ENCODE peak calls at places on chromosomes 12 and 14, in six cellular contexts. One of them, this sample, is unnamed.

GRCh38 chr14:39383026-39383626 is 49.1 kb downstream of the FBXO33 start:
- DNase-seq in activated CD4-positive, alpha-beta T cell treated with anti-CD3 and anti-CD28 coated beads, Interleukin-2, amount 50 U/mL, for 1 hour: no peak
- DNase-seq in heart right ventricle: no peak
- DNase-seq in NCI-H2107: no peak
- DNase-seq in NCI-H1048: no peak
- DNase-seq in stimulated activated CD4-positive, alpha-beta T cell treated with anti-CD3 and anti-CD28 coated beads, Interleukin-1b, Interleukin-23, amount 100 ng/mL, for 24 hours: no peak
- DNase-seq in this sample: no peak

GRCh38 chr14:63563370-63564026 is 20.3 kb upstream of the PPP2R5E start:
- DNase-seq in activated CD4-positive, alpha-beta T cell treated with anti-CD3 and anti-CD28 coated beads, Interleukin-2, amount 50 U/mL, for 1 hour: no peak
- DNase-seq in heart right ventricle: no peak
- DNase-seq in NCI-H2107: no peak
- DNase-seq in NCI-H1048: no peak
- DNase-seq in stimulated activated CD4-positive, alpha-beta T cell treated with anti-CD3 and anti-CD28 coated beads, Interleukin-1b, Interleukin-23, amount 100 ng/mL, for 24 hours: no peak
- DNase-seq in this sample: no peak

GRCh38 chr14:63988579-63988978 is 135.8 kb downstream of the SYNE2 start:
- DNase-seq in activated CD4-positive, alpha-beta T cell treated with anti-CD3 and anti-CD28 coated beads, Interleukin-2, amount 50 U/mL, for 1 hour: no peak
- DNase-seq in heart right ventricle: no peak
- DNase-seq in NCI-H2107: no peak
- DNase-seq in NCI-H1048: no peak
- DNase-seq in stimulated activated CD4-positive, alpha-beta T cell treated with anti-CD3 and anti-CD28 coated beads, Interleukin-1b, Interleukin-23, amount 100 ng/mL, for 24 hours: no peak
- DNase-seq in this sample: no peak

GRCh38 chr12:54415223-54415929 is 3.7 kb downstream of the ITGA5 start:
- DNase-seq in activated CD4-positive, alpha-beta T cell treated with anti-CD3 and anti-CD28 coated beads, Interleukin-2, amount 50 U/mL, for 1 hour: no peak
- DNase-seq in heart right ventricle: no peak
- DNase-seq in NCI-H2107: no peak
- DNase-seq in NCI-H1048: no peak
- DNase-seq in stimulated activated CD4-positive, alpha-beta T cell treated with anti-CD3 and anti-CD28 coated beads, Interleukin-1b, Interleukin-23, amount 100 ng/mL, for 24 hours: no peak
- DNase-seq in this sample: no peak

GRCh38 chr12:43105426-43105981 is 446.5 kb downstream of the ADAMTS20 start:
- DNase-seq in activated CD4-positive, alpha-beta T cell treated with anti-CD3 and anti-CD28 coated beads, Interleukin-2, amount 50 U/mL, for 1 hour: no peak
- DNase-seq in heart right ventricle: no peak
- DNase-seq in NCI-H2107: no peak
- DNase-seq in NCI-H1048: no peak
- DNase-seq in stimulated activated CD4-positive, alpha-beta T cell treated with anti-CD3 and anti-CD28 coated beads, Interleukin-1b, Interleukin-23, amount 100 ng/mL, for 24 hours: no peak
- DNase-seq in this sample: no peak

GRCh38 chr12:108820700-108821406 is 36.5 kb downstream of the SSH1 start:
- DNase-seq in activated CD4-positive, alpha-beta T cell treated with anti-CD3 and anti-CD28 coated beads, Interleukin-2, amount 50 U/mL, for 1 hour: no peak
- DNase-seq in heart right ventricle: no peak
- DNase-seq in NCI-H2107: no peak
- DNase-seq in NCI-H1048: no peak
- DNase-seq in stimulated activated CD4-positive, alpha-beta T cell treated with anti-CD3 and anti-CD28 coated beads, Interleukin-1b, Interleukin-23, amount 100 ng/mL, for 24 hours: no peak
- DNase-seq in this sample: no peak

GRCh38 chr12:78271546-78271945 is 440.9 kb downstream of the NAV3 start:
- DNase-seq in activated CD4-positive, alpha-beta T cell treated with anti-CD3 and anti-CD28 coated beads, Interleukin-2, amount 50 U/mL, for 1 hour: no peak
- DNase-seq in heart right ventricle: no peak
- DNase-seq in NCI-H2107: no peak
- DNase-seq in NCI-H1048: no peak
- DNase-seq in stimulated activated CD4-positive, alpha-beta T cell treated with anti-CD3 and anti-CD28 coated beads, Interleukin-1b, Interleukin-23, amount 100 ng/mL, for 24 hours: no peak
- DNase-seq in this sample: no peak

GRCh38 chr12:57049890-57050289 is at the start of gene MYO1A:
- DNase-seq in activated CD4-positive, alpha-beta T cell treated with anti-CD3 and anti-CD28 coated beads, Interleukin-2, amount 50 U/mL, for 1 hour: no peak
- DNase-seq in heart right ventricle: no peak
- DNase-seq in NCI-H2107: no peak
- DNase-seq in NCI-H1048: no peak
- DNase-seq in stimulated activated CD4-positive, alpha-beta T cell treated with anti-CD3 and anti-CD28 coated beads, Interleukin-1b, Interleukin-23, amount 100 ng/mL, for 24 hours: no peak
- DNase-seq in this sample: no peak

GRCh38 chr12:20624718-20625117 is 70.4 kb upstream of the SLCO1C1 start:
- DNase-seq in activated CD4-positive, alpha-beta T cell treated with anti-CD3 and anti-CD28 coated beads, Interleukin-2, amount 50 U/mL, for 1 hour: no peak
- DNase-seq in heart right ventricle: no peak
- DNase-seq in NCI-H2107: no peak
- DNase-seq in NCI-H1048: no peak
- DNase-seq in stimulated activated CD4-positive, alpha-beta T cell treated with anti-CD3 and anti-CD28 coated beads, Interleukin-1b, Interleukin-23, amount 100 ng/mL, for 24 hours: no peak
- DNase-seq in this sample: no peak

GRCh38 chr12:51591020-51591901 is at the start of gene SCN8A:
- DNase-seq in activated CD4-positive, alpha-beta T cell treated with anti-CD3 and anti-CD28 coated beads, Interleukin-2, amount 50 U/mL, for 1 hour: peak
- DNase-seq in heart right ventricle: peak
- DNase-seq in NCI-H2107: no peak
- DNase-seq in NCI-H1048: no peak
- DNase-seq in stimulated activated CD4-positive, alpha-beta T cell treated with anti-CD3 and anti-CD28 coated beads, Interleukin-1b, Interleukin-23, amount 100 ng/mL, for 24 hours: peak
- DNase-seq in this sample: no peak

GRCh38 chr14:77301103-77301502 is 19.6 kb downstream of the POMT2 start:
- DNase-seq in activated CD4-positive, alpha-beta T cell treated with anti-CD3 and anti-CD28 coated beads, Interleukin-2, amount 50 U/mL, for 1 hour: peak
- DNase-seq in heart right ventricle: peak
- DNase-seq in NCI-H2107: peak
- DNase-seq in NCI-H1048: no peak
- DNase-seq in stimulated activated CD4-positive, alpha-beta T cell treated with anti-CD3 and anti-CD28 coated beads, Interleukin-1b, Interleukin-23, amount 100 ng/mL, for 24 hours: no peak
- DNase-seq in this sample: peak

GRCh38 chr14:61076531-61076930 is 95.5 kb downstream of the SLC38A6 start:
- DNase-seq in activated CD4-positive, alpha-beta T cell treated with anti-CD3 and anti-CD28 coated beads, Interleukin-2, amount 50 U/mL, for 1 hour: no peak
- DNase-seq in heart right ventricle: no peak
- DNase-seq in NCI-H2107: no peak
- DNase-seq in NCI-H1048: no peak
- DNase-seq in stimulated activated CD4-positive, alpha-beta T cell treated with anti-CD3 and anti-CD28 coated beads, Interleukin-1b, Interleukin-23, amount 100 ng/mL, for 24 hours: no peak
- DNase-seq in this sample: no peak

GRCh38 chr12:49332891-49333371 is 4.1 kb downstream of the C1QL4 start:
- DNase-seq in activated CD4-positive, alpha-beta T cell treated with anti-CD3 and anti-CD28 coated beads, Interleukin-2, amount 50 U/mL, for 1 hour: no peak
- DNase-seq in heart right ventricle: no peak
- DNase-seq in NCI-H2107: no peak
- DNase-seq in NCI-H1048: no peak
- DNase-seq in stimulated activated CD4-positive, alpha-beta T cell treated with anti-CD3 and anti-CD28 coated beads, Interleukin-1b, Interleukin-23, amount 100 ng/mL, for 24 hours: no peak
- DNase-seq in this sample: no peak

GRCh38 chr12:129401572-129401971 is 502.3 kb downstream of the TMEM132D start:
- DNase-seq in activated CD4-positive, alpha-beta T cell treated with anti-CD3 and anti-CD28 coated beads, Interleukin-2, amount 50 U/mL, for 1 hour: no peak
- DNase-seq in heart right ventricle: no peak
- DNase-seq in NCI-H2107: no peak
- DNase-seq in NCI-H1048: no peak
- DNase-seq in stimulated activated CD4-positive, alpha-beta T cell treated with anti-CD3 and anti-CD28 coated beads, Interleukin-1b, Interleukin-23, amount 100 ng/mL, for 24 hours: no peak
- DNase-seq in this sample: no peak

GRCh38 chr14:50920482-50921225 is 23.6 kb downstream of the PYGL start:
- DNase-seq in activated CD4-positive, alpha-beta T cell treated with anti-CD3 and anti-CD28 coated beads, Interleukin-2, amount 50 U/mL, for 1 hour: no peak
- DNase-seq in heart right ventricle: no peak
- DNase-seq in NCI-H2107: peak
- DNase-seq in NCI-H1048: no peak
- DNase-seq in stimulated activated CD4-positive, alpha-beta T cell treated with anti-CD3 and anti-CD28 coated beads, Interleukin-1b, Interleukin-23, amount 100 ng/mL, for 24 hours: no peak
- DNase-seq in this sample: no peak

GRCh38 chr14:67734675-67735074 is 33.0 kb downstream of the RDH12 start:
- DNase-seq in activated CD4-positive, alpha-beta T cell treated with anti-CD3 and anti-CD28 coated beads, Interleukin-2, amount 50 U/mL, for 1 hour: no peak
- DNase-seq in heart right ventricle: peak
- DNase-seq in NCI-H2107: no peak
- DNase-seq in NCI-H1048: no peak
- DNase-seq in stimulated activated CD4-positive, alpha-beta T cell treated with anti-CD3 and anti-CD28 coated beads, Interleukin-1b, Interleukin-23, amount 100 ng/mL, for 24 hours: no peak
- DNase-seq in this sample: no peak

GRCh38 chr12:93689076-93689834 is 12.1 kb downstream of the CRADD start:
- DNase-seq in activated CD4-positive, alpha-beta T cell treated with anti-CD3 and anti-CD28 coated beads, Interleukin-2, amount 50 U/mL, for 1 hour: no peak
- DNase-seq in heart right ventricle: no peak
- DNase-seq in NCI-H2107: no peak
- DNase-seq in NCI-H1048: no peak
- DNase-seq in stimulated activated CD4-positive, alpha-beta T cell treated with anti-CD3 and anti-CD28 coated beads, Interleukin-1b, Interleukin-23, amount 100 ng/mL, for 24 hours: no peak
- DNase-seq in this sample: no peak

GRCh38 chr14:35229495-35230089 is 62.6 kb upstream of the PSMA6 start:
- DNase-seq in activated CD4-positive, alpha-beta T cell treated with anti-CD3 and anti-CD28 coated beads, Interleukin-2, amount 50 U/mL, for 1 hour: no peak
- DNase-seq in heart right ventricle: no peak
- DNase-seq in NCI-H2107: no peak
- DNase-seq in NCI-H1048: no peak
- DNase-seq in stimulated activated CD4-positive, alpha-beta T cell treated with anti-CD3 and anti-CD28 coated beads, Interleukin-1b, Interleukin-23, amount 100 ng/mL, for 24 hours: no peak
- DNase-seq in this sample: no peak

GRCh38 chr12:111105294-111105693 is 184.9 kb upstream of the MYL2 start:
- DNase-seq in activated CD4-positive, alpha-beta T cell treated with anti-CD3 and anti-CD28 coated beads, Interleukin-2, amount 50 U/mL, for 1 hour: no peak
- DNase-seq in heart right ventricle: no peak
- DNase-seq in NCI-H2107: no peak
- DNase-seq in NCI-H1048: no peak
- DNase-seq in stimulated activated CD4-positive, alpha-beta T cell treated with anti-CD3 and anti-CD28 coated beads, Interleukin-1b, Interleukin-23, amount 100 ng/mL, for 24 hours: no peak
- DNase-seq in this sample: no peak

GRCh38 chr12:81077686-81078441 is at the start of gene ACSS3:
- DNase-seq in activated CD4-positive, alpha-beta T cell treated with anti-CD3 and anti-CD28 coated beads, Interleukin-2, amount 50 U/mL, for 1 hour: no peak
- DNase-seq in heart right ventricle: peak
- DNase-seq in NCI-H2107: peak
- DNase-seq in NCI-H1048: no peak
- DNase-seq in stimulated activated CD4-positive, alpha-beta T cell treated with anti-CD3 and anti-CD28 coated beads, Interleukin-1b, Interleukin-23, amount 100 ng/mL, for 24 hours: no peak
- DNase-seq in this sample: peak

GRCh38 chr12:70032076-70032475 is 207.0 kb downstream of the MYRFL start:
- DNase-seq in activated CD4-positive, alpha-beta T cell treated with anti-CD3 and anti-CD28 coated beads, Interleukin-2, amount 50 U/mL, for 1 hour: no peak
- DNase-seq in heart right ventricle: no peak
- DNase-seq in NCI-H2107: no peak
- DNase-seq in NCI-H1048: no peak
- DNase-seq in stimulated activated CD4-positive, alpha-beta T cell treated with anti-CD3 and anti-CD28 coated beads, Interleukin-1b, Interleukin-23, amount 100 ng/mL, for 24 hours: no peak
- DNase-seq in this sample: no peak

GRCh38 chr12:115507951-115508722 is 769.4 kb downstream of the MED13L start:
- DNase-seq in activated CD4-positive, alpha-beta T cell treated with anti-CD3 and anti-CD28 coated beads, Interleukin-2, amount 50 U/mL, for 1 hour: peak
- DNase-seq in heart right ventricle: peak
- DNase-seq in NCI-H2107: no peak
- DNase-seq in NCI-H1048: no peak
- DNase-seq in stimulated activated CD4-positive, alpha-beta T cell treated with anti-CD3 and anti-CD28 coated beads, Interleukin-1b, Interleukin-23, amount 100 ng/mL, for 24 hours: no peak
- DNase-seq in this sample: no peak

GRCh38 chr12:666766-667308 is 3.6 kb upstream of the NINJ2 start:
- DNase-seq in activated CD4-positive, alpha-beta T cell treated with anti-CD3 and anti-CD28 coated beads, Interleukin-2, amount 50 U/mL, for 1 hour: no peak
- DNase-seq in heart right ventricle: no peak
- DNase-seq in NCI-H2107: no peak
- DNase-seq in NCI-H1048: no peak
- DNase-seq in stimulated activated CD4-positive, alpha-beta T cell treated with anti-CD3 and anti-CD28 coated beads, Interleukin-1b, Interleukin-23, amount 100 ng/mL, for 24 hours: no peak
- DNase-seq in this sample: no peak

GRCh38 chr12:75086086-75087038 is 123.3 kb downstream of the KCNC2 start:
- DNase-seq in activated CD4-positive, alpha-beta T cell treated with anti-CD3 and anti-CD28 coated beads, Interleukin-2, amount 50 U/mL, for 1 hour: no peak
- DNase-seq in heart right ventricle: no peak
- DNase-seq in NCI-H2107: no peak
- DNase-seq in NCI-H1048: no peak
- DNase-seq in stimulated activated CD4-positive, alpha-beta T cell treated with anti-CD3 and anti-CD28 coated beads, Interleukin-1b, Interleukin-23, amount 100 ng/mL, for 24 hours: no peak
- DNase-seq in this sample: no peak

GRCh38 chr12:72570601-72571000 is 298.4 kb downstream of the TRHDE start:
- DNase-seq in activated CD4-positive, alpha-beta T cell treated with anti-CD3 and anti-CD28 coated beads, Interleukin-2, amount 50 U/mL, for 1 hour: no peak
- DNase-seq in heart right ventricle: no peak
- DNase-seq in NCI-H2107: no peak
- DNase-seq in NCI-H1048: no peak
- DNase-seq in stimulated activated CD4-positive, alpha-beta T cell treated with anti-CD3 and anti-CD28 coated beads, Interleukin-1b, Interleukin-23, amount 100 ng/mL, for 24 hours: no peak
- DNase-seq in this sample: peak

This sample was measured in tibial nerve.